ENCODE peak calls at places on chromosomes 5 and 9, in four cellular contexts. I, S, C and Z are unnamed samples.

GRCh38 chr5:14406554-14406849 is 175.1 kb upstream of the OTULINL start:
- DNase-seq in C (no peak), S (no peak), I (peak; percentile 97), Z (no peak)

GRCh38 chr9:110089681-110090370 is 118.1 kb downstream of the C9orf152 start:
- DNase-seq in S (no peak), I (peak; percentile 26), C (no peak), Z (no peak)

GRCh38 chr9:106860731-106861584 is 2.0 kb upstream of the ZNF462 start:
- DNase-seq in I (peak; percentile 38), C (peak; percentile 83), S (peak; percentile 65), Z (no peak)

GRCh38 chr9:114272739-114273431 is 50.0 kb upstream of the ORM1 start:
- DNase-seq in I (no peak), C (no peak), S (no peak), Z (no peak)

GRCh38 chr5:97980291-97980690 is 793.2 kb upstream of the RGMB start:
- DNase-seq in C (no peak), I (no peak), S (no peak), Z (no peak)

GRCh38 chr9:117485176-117485575 is 70.3 kb upstream of the ASTN2 start:
- DNase-seq in C (no peak), I (no peak), S (no peak), Z (no peak)

GRCh38 chr5:16774806-16775205 is 158.0 kb upstream of the RETREG1 start:
- DNase-seq in C (no peak), I (peak; percentile 91), S (no peak), Z (no peak)

GRCh38 chr9:126329476-126330275 is 3.0 kb downstream of the MVB12B start:
- DNase-seq in I (no peak), S (no peak), C (no peak), Z (no peak)

GRCh38 chr5:135376961-135377621 is 21.9 kb downstream of the MACROH2A1 start:
- DNase-seq in I (no peak), C (no peak), S (peak; percentile 68), Z (no peak)

GRCh38 chr9:137276757-137277328 is 683 bp upstream of the TOR4A start:
- DNase-seq in I (peak; percentile 38), C (peak; percentile 79), S (no peak), Z (no peak)

GRCh38 chr5:79133121-79133656 is 21.6 kb downstream of the BHMT start:
- DNase-seq in C (peak; percentile 71), S (peak; percentile 30), I (peak; percentile 61), Z (peak; percentile 48)

GRCh38 chr5:79136618-79137017 is 25.0 kb downstream of the BHMT start:
- DNase-seq in S (no peak), I (no peak), C (no peak), Z (no peak)

GRCh38 chr5:79135790-79136553 is 24.4 kb downstream of the BHMT start:
- DNase-seq in I (no peak), C (no peak), S (no peak), Z (no peak)

GRCh38 chr5:79130781-79131180 is 19.2 kb downstream of the BHMT start:
- DNase-seq in S (peak; percentile 66), I (no peak), C (peak; percentile 18), Z (no peak)

DNA sequence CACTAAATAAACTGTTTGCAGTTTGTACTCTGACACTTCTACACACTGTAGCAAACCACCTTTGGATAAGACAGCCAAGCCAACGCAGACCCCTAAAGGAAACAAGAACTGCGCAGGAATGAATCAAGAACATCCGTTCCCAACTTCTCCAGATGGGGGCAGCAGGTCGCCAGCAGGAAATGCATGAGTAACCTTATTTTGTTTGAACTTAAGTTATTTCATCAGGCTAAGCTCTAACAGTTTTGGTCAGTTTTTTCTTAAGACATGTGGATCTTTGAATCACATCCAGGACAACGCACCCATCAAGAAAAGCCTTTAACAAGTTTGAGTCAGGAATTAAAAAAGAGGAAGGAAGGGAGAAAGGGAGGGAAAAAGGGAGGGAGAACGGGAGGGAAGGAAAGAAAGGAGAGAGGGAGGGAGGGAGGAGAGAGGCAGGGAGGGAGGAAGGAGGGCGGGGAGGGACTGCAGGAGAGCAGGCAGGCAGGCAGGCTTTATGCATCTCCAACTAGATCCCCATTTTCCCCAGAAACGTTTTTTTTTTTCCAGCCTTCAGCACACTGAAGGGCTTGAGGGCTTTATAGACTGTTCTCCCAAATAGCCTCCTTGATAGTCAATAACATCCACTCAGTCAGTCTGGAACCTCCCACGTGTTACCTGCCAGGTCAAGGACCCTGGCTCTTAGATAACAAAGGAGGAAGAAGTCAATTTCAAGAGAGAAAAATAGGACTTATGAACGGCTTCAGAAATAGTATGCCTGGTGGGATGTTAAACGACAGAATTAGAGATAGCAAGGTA is 22.2 kb downstream of the BHMT start:
- DNase-seq in I (peak; percentile 88), C (peak; percentile 89), S (peak; percentile 69), Z (peak; percentile 57)
- H3K27ac ChIP-seq in I (peak overlapping the region; percentile 60), C (peak overlapping the region; percentile 72), S (peak overlapping the region; percentile 74), Z (no peak overlapping the region)

DNA sequence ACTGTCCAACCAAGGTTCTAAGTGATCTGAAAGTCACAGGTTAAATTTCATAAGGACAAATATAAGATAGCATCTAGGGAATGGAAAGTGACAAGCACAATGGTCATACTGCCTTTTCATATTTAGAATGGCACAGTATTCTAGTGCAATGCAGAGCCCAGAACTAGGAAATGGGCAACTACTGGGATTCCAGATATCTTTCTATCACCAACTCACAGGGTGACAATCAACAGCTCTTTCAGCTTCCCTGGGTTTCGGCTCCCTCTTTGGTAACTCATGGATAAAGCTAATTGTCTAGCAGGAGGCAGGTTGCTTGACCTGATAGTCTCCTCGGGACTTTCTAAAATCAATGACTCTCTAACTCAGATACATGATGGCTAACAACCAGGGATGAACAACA is 60.4 kb downstream of the NR3C1 start:
- DNase-seq in C (peak; percentile 7), S (no peak), I (no peak), Z (no peak)
- H3K4me1 ChIP-seq in C (peaks cover 3% of the 10 kb centered on the region), S (no peaks in the 10 kb centered on the region), I (peaks cover 11% of the 10 kb centered on the region), Z (peaks cover 15% of the 10 kb centered on the region)

GRCh38 chr9:133930046-133931015 is 61.8 kb downstream of the VAV2 start:
- DNase-seq in C (no peak), S (no peak), I (no peak), Z (no peak)
- H3K4me3 ChIP-seq in C (no peak overlapping the region), S (no peak overlapping the region), I (no peak overlapping the region), Z (no peak overlapping the region)

DNA sequence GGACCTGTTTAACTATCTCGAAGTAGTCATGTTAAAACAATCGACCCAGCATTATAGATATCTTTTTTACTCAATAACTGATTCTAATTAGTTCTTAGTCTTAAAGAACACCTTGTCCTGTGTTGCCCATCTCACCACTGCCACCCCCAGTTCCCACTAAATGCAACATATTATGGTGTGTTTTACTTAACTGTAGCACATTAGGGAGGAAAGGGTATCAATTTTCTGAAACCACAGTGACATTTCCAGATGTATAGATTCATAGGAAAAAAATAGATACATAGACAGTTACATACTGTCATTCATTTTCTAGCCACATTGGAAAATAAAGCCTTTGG is 221.1 kb downstream of the MEF2C start:
- DNase-seq in I (no peak), S (no peak), C (no peak), Z (no peak)
- H3K27ac ChIP-seq in I (no peak overlapping the region), S (no peak overlapping the region), C (no peak overlapping the region), Z (no peak overlapping the region)

DNA sequence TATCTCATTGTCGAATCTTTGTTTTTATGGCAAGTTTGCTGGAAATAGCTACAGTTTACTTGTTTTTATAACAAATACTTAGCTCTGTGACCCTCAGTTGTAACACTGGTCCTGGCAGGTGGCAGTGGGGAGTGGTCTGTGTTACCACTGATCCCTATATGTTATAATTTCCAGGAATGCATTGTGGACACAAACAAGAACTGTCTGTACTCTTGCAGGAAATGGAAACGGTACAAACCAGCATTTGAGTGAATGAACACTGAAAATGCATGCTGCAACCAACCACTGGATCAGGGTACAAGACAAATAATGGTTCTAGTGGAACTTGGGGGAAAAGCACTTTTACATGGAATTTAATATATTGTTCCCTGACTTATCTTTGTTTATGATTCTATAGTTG is 66.5 kb upstream of the PJA2 start:
- DNase-seq in C (no peak), I (no peak), S (no peak), Z (no peak)
- H3K4me1 ChIP-seq in C (no peaks in the 10 kb centered on the region), I (no peaks in the 10 kb centered on the region), S (no peaks in the 10 kb centered on the region), Z (no peaks in the 10 kb centered on the region)

GRCh38 chr9:91483189-91483691 is 59.6 kb upstream of the NFIL3 start:
- DNase-seq in C (no peak), S (no peak), I (peak; percentile 47), Z (no peak)
- H3K4me3 ChIP-seq in C (no peak overlapping the region), S (no peak overlapping the region), I (no peak overlapping the region), Z (no peak overlapping the region)

GRCh38 chr5:10860645-10861455 is 99.8 kb upstream of the DAP start:
- DNase-seq in S (no peak), I (peak; percentile 84), C (no peak), Z (no peak)
- H3K27ac ChIP-seq in S (no peak overlapping the region), I (peak overlapping the region; percentile 17), C (no peak overlapping the region), Z (no peak overlapping the region)

GRCh38 chr9:93127395-93127911 is 6.6 kb downstream of the NINJ1 start:
- DNase-seq in S (no peak), I (no peak), C (no peak), Z (no peak)

GRCh38 chr9:93129286-93129685 is 4.8 kb downstream of the NINJ1 start:
- DNase-seq in I (no peak), C (no peak), S (no peak), Z (no peak)

GRCh38 chr9:93128715-93129224 is 5.3 kb downstream of the NINJ1 start:
- DNase-seq in C (no peak), S (no peak), I (no peak), Z (no peak)

GRCh38 chr9:93126825-93127368 is 7.2 kb downstream of the NINJ1 start:
- DNase-seq in S (peak; percentile 73), I (no peak), C (peak; percentile 32), Z (no peak)

GRCh38 chr9:93128011-93128714 is 5.9 kb downstream of the NINJ1 start:
- DNase-seq in C (no peak), S (no peak), I (no peak), Z (no peak)
- H3K4me1 ChIP-seq in C (peaks cover 16% of the 10 kb centered on the region), S (peaks cover 6% of the 10 kb centered on the region), I (peaks cover 37% of the 10 kb centered on the region), Z (peaks cover 73% of the 10 kb centered on the region)

DNA sequence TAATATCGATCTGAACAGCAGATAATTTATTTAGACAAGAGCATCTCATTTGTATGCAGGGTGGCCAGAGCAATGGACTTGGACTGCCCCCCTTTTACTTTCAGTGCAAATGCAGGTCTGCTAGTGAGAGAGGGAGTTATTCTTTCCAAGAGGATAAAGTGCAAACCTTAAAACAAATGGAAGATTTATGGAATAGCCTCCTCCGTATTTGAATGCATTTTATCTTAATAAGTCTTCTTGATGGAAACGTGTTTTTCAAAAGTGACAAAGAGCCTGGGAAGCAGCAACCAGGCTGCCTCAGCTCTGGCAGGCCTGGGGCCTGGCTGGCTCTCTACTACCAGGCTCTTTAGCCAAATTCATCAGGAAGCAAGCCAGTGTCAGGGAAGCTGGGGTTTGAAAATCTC is 6.8 kb downstream of the NR2F1 start:
- DNase-seq in I (no peak), C (no peak), S (peak; percentile 59), Z (no peak)
- H3K4me3 ChIP-seq in I (peak overlapping the region; percentile 33), C (no peak overlapping the region), S (peak overlapping the region; percentile 34), Z (no peak overlapping the region)

DNA sequence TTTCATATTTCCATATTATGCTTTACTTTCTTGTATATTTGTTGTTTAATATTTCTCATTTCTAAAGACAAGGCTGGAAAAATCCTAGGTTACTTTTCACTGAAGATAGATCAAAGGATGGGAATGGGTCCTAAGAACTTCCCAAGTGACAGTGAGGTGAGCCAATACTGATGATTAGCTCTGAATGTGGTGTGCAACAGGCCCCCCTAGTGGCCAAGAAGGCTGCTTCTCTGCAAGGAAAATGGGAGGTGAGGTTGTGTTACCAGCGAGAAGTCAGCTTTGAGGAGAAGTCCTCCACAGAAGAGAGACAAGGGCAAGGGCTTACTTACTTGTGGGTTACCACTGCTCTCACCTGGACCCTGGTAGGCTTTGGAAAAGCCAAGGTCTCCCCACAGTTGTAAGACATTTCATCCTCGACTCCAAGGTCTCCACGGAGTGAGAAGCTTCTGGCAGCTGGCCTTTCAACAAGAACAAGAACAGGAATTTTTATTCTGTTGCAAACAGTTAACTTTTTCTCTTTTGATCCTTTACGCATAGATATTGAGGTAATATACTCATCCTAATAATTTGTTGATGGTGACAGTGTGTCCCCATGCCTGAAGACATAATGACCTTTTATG is 69.9 kb downstream of the MAMDC2 start:
- DNase-seq in I (peak; percentile 72), S (peak; percentile 47), C (peak; percentile 82), Z (no peak)
- H3K27ac ChIP-seq in I (no peak overlapping the region), S (no peak overlapping the region), C (peak overlapping the region; percentile 92), Z (no peak overlapping the region)